ENCODE peak calls at places on chromosomes 6 and 20, in nine cellular contexts. E is BE2C; Z is AG04450; V is CD4-positive, CD25-positive, alpha-beta regulatory T cell; Y is bronchial epithelial cell; B is cardiac muscle cell; X is neuronal stem cell; S is HAP-1; U is CD8-positive, alpha-beta T cell. O is an unnamed sample. For H3K27me3, the result is how much of the 10 kb centered on the place peaks cover.

GRCh38 chr6:26500102-26500501 is at the start of gene BTN1A1:
- DNase-seq in E (no peak), Z (no peak), V (no peak), Y (no peak), B (no peak), X (no peak), S (no peak), U (no peak), O (no peak)

GRCh38 chr6:169824021-169824420 is 72.6 kb downstream of the ERMARD start:
- DNase-seq in E (no peak), Z (no peak), V (no peak), Y (no peak), B (no peak), X (no peak), S (no peak), U (no peak), O (no peak)

GRCh38 chr6:121838842-121839241 is 403.4 kb downstream of the GJA1 start:
- DNase-seq in E (no peak), Z (no peak), V (no peak), Y (peak), B (peak), X (no peak), S (no peak), U (no peak), O (no peak)

GRCh38 chr20:44500221-44500620 is 21.6 kb downstream of the SERINC3 start:
- DNase-seq in E (no peak), Z (no peak), V (no peak), Y (no peak), B (no peak), X (no peak), S (no peak), U (no peak), O (no peak)

GRCh38 chr6:96837138-96837971 is at the start of gene GPR63:
- DNase-seq in E (peak), Z (peak), V (peak), Y (peak), B (peak), X (peak), S (peak), U (peak), O (peak)

GRCh38 chr6:77092971-77093370 is 370.3 kb downstream of the HTR1B start:
- DNase-seq in E (no peak), Z (peak), V (no peak), Y (no peak), B (no peak), X (no peak), S (no peak), U (no peak), O (no peak)

GRCh38 chr20:57879437-57880115 is 169.8 kb upstream of the PMEPA1 start:
- DNase-seq in E (no peak), Z (no peak), V (no peak), Y (no peak), B (no peak), X (no peak), S (no peak), U (no peak), O (no peak)

GRCh38 chr6:145155873-145156782 is 579.2 kb downstream of the EPM2A start:
- DNase-seq in E (no peak), Z (no peak), V (no peak), Y (peak), B (no peak), X (no peak), S (no peak), U (no peak), O (no peak)

GRCh38 chr6:153790881-153791473 is 248.1 kb upstream of the OPRM1 start:
- DNase-seq in E (peak), Z (no peak), V (no peak), Y (no peak), B (peak), X (no peak), S (peak), U (no peak), O (no peak)

GRCh38 chr20:7741866-7742265 is 198.4 kb downstream of the HAO1 start:
- DNase-seq in E (no peak), Z (no peak), V (no peak), Y (peak), B (no peak), X (no peak), S (no peak), U (no peak), O (no peak)

GRCh38 chr6:12196326-12196936 is 93.7 kb upstream of the EDN1 start:
- DNase-seq in E (no peak), Z (peak), V (no peak), Y (peak), B (no peak), X (no peak), S (no peak), U (no peak), O (no peak)

GRCh38 chr6:44918893-44919292 is 409.2 kb upstream of the RUNX2 start:
- DNase-seq in E (no peak), Z (no peak), V (no peak), Y (no peak), B (no peak), X (no peak), S (no peak), U (no peak), O (no peak)

GRCh38 chr6:80767808-80768207 is 661.3 kb downstream of the BCKDHB start:
- DNase-seq in E (no peak), Z (peak), V (no peak), Y (peak), B (no peak), X (no peak), S (no peak), U (no peak), O (no peak)

GRCh38 chr20:18686696-18687095 is 98.8 kb downstream of the DTD1 start:
- DNase-seq in E (no peak), Z (no peak), V (no peak), Y (no peak), B (no peak), X (no peak), S (no peak), U (no peak), O (no peak)

GRCh38 chr20:38143646-38144554 is 21.2 kb downstream of the TGM2 start:
- DNase-seq in E (peak), Z (peak), V (no peak), Y (peak), B (peak), X (no peak), S (peak), U (no peak), O (no peak)

DNA sequence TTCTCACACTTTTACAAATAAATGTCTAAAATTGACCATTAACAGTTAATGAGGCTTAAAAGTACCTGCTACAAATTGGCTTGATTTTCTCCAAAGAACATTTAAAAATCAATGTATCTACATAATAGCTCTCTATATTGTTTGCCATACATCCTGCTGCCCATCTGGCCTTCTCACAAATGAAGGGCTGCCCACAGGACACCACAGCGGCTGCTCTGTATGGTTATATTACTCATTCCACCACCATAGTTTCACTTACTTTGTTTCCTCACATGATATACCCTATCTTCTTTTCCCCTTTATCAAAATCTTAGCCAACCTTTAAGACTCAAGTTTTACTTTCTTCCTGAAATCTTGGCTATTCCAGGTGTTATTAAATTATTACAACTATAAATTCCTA is 407.7 kb upstream of the HTR1E start:
- DNase-seq in E (no peak), Z (no peak), V (no peak), Y (no peak), B (no peak), X (no peak), S (no peak), U (no peak), O (no peak)
- H3K27me3 ChIP-seq in E (under half), Z (under half), V (under half), Y (under half), B (under half), X (under half), S (under half), U (under half), O (under half)

GRCh38 chr6:166192557-166192956 is 24.9 kb upstream of the TBXT start:
- DNase-seq in E (no peak), Z (no peak), V (no peak), Y (no peak), B (no peak), X (no peak), S (no peak), U (no peak), O (no peak)

GRCh38 chr6:166194885-166195860 is 27.5 kb upstream of the TBXT start:
- DNase-seq in E (no peak), Z (no peak), V (no peak), Y (no peak), B (peak), X (no peak), S (no peak), U (no peak), O (no peak)

GRCh38 chr6:166195861-166196238 is 28.2 kb upstream of the TBXT start:
- DNase-seq in E (no peak), Z (no peak), V (no peak), Y (no peak), B (no peak), X (no peak), S (no peak), U (no peak), O (no peak)

GRCh38 chr6:166197361-166197760 is 29.7 kb upstream of the TBXT start:
- DNase-seq in E (no peak), Z (no peak), V (no peak), Y (no peak), B (no peak), X (no peak), S (peak), U (no peak), O (no peak)

GRCh38 chr6:166192136-166192535 is 24.5 kb upstream of the TBXT start:
- DNase-seq in E (no peak), Z (no peak), V (no peak), Y (no peak), B (no peak), X (no peak), S (no peak), U (no peak), O (no peak)
- H3K27me3 ChIP-seq in E (under half), Z (under half), V (under half), Y (under half), B (under half), X (under half), S (under half), U (under half), O (under half)

GRCh38 chr6:79011940-79012339 is 66.1 kb downstream of the PHIP start:
- DNase-seq in E (no peak), Z (no peak), V (no peak), Y (no peak), B (no peak), X (no peak), S (no peak), U (no peak), O (no peak)
- H3K27me3 ChIP-seq in E (under half), Z (under half), V (under half), Y (under half), B (under half), X (under half), S (under half), U (under half), O (under half)

GRCh38 chr20:52103911-52104545 is 87.6 kb downstream of the ZFP64 start:
- DNase-seq in E (no peak), Z (no peak), V (no peak), Y (no peak), B (no peak), X (no peak), S (peak), U (no peak), O (peak)
- H3K27me3 ChIP-seq in E (under half), Z (under half), V (under half), Y (under half), B (half or more), X (under half), S (under half), U (under half), O (under half)

GRCh38 chr6:167680605-167681149 is 146.0 kb upstream of the AFDN start:
- DNase-seq in E (no peak), Z (no peak), V (no peak), Y (no peak), B (no peak), X (no peak), S (no peak), U (no peak), O (no peak)

GRCh38 chr6:167679791-167680604 is 146.7 kb upstream of the AFDN start:
- DNase-seq in E (no peak), Z (no peak), V (no peak), Y (no peak), B (no peak), X (no peak), S (no peak), U (no peak), O (no peak)

GRCh38 chr6:167683028-167683862 is 143.5 kb upstream of the AFDN start:
- DNase-seq in E (no peak), Z (no peak), V (no peak), Y (peak), B (peak), X (no peak), S (no peak), U (no peak), O (no peak)

GRCh38 chr6:167682546-167683027 is 144.1 kb upstream of the AFDN start:
- DNase-seq in E (no peak), Z (no peak), V (no peak), Y (no peak), B (no peak), X (no peak), S (no peak), U (no peak), O (no peak)

DNA sequence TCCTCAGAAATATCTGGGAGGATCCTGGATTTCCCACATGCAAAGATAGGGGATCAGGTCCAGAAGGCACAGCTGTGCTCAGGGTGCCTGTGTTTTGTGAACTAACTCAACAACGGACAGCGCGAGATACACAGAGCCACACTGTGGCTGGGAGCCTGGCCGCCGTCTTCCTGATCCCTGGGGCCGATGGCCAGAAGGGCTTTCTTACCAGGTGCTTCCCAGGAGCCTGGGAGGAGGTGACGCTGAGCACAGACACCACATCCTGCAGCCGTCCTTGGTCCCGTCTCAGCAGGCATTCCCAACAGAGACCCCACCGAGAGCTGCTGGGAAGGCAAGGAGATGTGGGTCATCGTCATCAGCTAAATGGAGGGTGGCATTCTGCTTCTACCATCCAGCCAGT is 144.6 kb upstream of the AFDN start:
- DNase-seq in E (no peak), Z (no peak), V (no peak), Y (no peak), B (no peak), X (no peak), S (no peak), U (no peak), O (no peak)
- H3K27me3 ChIP-seq in E (under half), Z (under half), V (under half), Y (under half), B (under half), X (under half), S (under half), U (under half), O (under half)

DNA sequence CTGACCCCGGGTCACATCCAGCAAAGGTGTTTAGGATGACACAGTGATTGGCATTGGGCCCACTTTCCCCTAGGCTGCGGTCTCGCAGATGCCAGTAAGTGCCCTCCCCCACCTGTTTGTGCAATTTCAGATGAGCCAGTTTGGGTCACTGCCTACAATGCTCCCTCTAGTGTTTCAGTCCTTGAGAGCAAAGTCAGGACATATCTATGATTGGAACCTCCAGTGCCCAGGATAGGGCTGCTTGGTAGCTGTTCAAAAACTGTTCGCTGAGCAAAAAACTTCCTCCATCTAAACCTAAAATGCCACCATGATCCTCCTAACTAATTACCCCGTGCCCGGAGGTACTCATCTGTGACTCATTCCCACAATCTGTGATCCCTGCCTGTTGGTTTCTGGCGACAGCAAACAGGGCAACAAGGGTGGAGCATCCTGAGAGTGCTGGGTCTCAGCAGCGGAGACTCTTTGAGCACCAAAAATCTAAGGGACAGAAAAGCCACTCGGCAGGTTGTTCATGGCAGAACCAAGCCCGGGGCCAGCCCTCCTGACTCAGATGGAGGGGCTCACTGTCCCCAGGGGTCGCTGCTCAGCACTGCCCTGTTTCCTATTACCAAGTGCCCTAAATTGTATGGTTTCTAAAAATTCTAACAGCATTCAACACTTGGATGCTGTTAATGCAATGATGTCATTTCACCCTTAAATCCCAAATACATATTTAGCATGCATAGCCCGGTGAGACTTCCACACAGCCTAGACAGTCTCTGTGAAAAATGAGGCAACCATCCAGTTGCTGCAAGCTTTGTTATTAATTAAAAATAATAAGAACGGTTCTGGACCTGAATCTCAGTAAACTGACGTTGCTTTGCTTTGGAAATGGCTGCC is 5.0 kb downstream of the VSX1 start:
- DNase-seq in E (no peak), Z (no peak), V (peak), Y (peak), B (no peak), X (no peak), S (no peak), U (no peak), O (no peak)
- H3K27me3 ChIP-seq in E (half or more), Z (half or more), V (half or more), Y (under half), B (half or more), X (half or more), S (half or more), U (under half), O (under half)

O was measured in CD8-positive, alpha-beta memory T cell.